ENCODE peak calls at places on chromosome 15, in five cellular contexts. One of them, this sample, is unnamed.

GRCh38 chr15:51087513-51087912 is 7.2 kb downstream of the TNFAIP8L3 start:
- DNase-seq in neuronal stem cell: no peak
- DNase-seq in H9: no peak
- DNase-seq in H1: no peak
- DNase-seq in trophoblast cell: no peak
- DNase-seq in this sample: no peak

GRCh38 chr15:67110958-67111864 is 45.8 kb downstream of the SMAD3 start:
- DNase-seq in neuronal stem cell: no peak
- DNase-seq in H9: no peak
- DNase-seq in H1: no peak
- DNase-seq in trophoblast cell: no peak
- DNase-seq in this sample: peak

GRCh38 chr15:91552555-91552954 is 301.0 kb upstream of the SLCO3A1 start:
- DNase-seq in neuronal stem cell: no peak
- DNase-seq in H9: no peak
- DNase-seq in H1: no peak
- DNase-seq in trophoblast cell: no peak
- DNase-seq in this sample: no peak

GRCh38 chr15:92886815-92887214 is 13.3 kb upstream of the CHD2 start:
- DNase-seq in neuronal stem cell: no peak
- DNase-seq in H9: no peak
- DNase-seq in H1: no peak
- DNase-seq in trophoblast cell: no peak
- DNase-seq in this sample: no peak

GRCh38 chr15:69755571-69756310 is 303.1 kb downstream of the RPLP1 start:
- DNase-seq in neuronal stem cell: no peak
- DNase-seq in H9: no peak
- DNase-seq in H1: no peak
- DNase-seq in trophoblast cell: no peak
- DNase-seq in this sample: peak

GRCh38 chr15:70111203-70112017 is 13.7 kb upstream of the TLE3 start:
- DNase-seq in neuronal stem cell: peak
- DNase-seq in H9: peak
- DNase-seq in H1: peak
- DNase-seq in trophoblast cell: peak
- DNase-seq in this sample: peak

GRCh38 chr15:67185051-67185450 is 69.4 kb downstream of the AAGAB start:
- DNase-seq in neuronal stem cell: no peak
- DNase-seq in H9: no peak
- DNase-seq in H1: no peak
- DNase-seq in trophoblast cell: no peak
- DNase-seq in this sample: no peak

GRCh38 chr15:57255751-57256150 is 120.6 kb upstream of the CGNL1 start:
- DNase-seq in neuronal stem cell: no peak
- DNase-seq in H9: no peak
- DNase-seq in H1: no peak
- DNase-seq in trophoblast cell: no peak
- DNase-seq in this sample: no peak

GRCh38 chr15:60096157-60096556 is 92.0 kb downstream of the FOXB1 start:
- DNase-seq in neuronal stem cell: no peak
- DNase-seq in H9: no peak
- DNase-seq in H1: no peak
- DNase-seq in trophoblast cell: peak
- DNase-seq in this sample: no peak

GRCh38 chr15:101118116-101118515 is 133.7 kb downstream of the CHSY1 start:
- DNase-seq in neuronal stem cell: no peak
- DNase-seq in H9: no peak
- DNase-seq in H1: no peak
- DNase-seq in trophoblast cell: no peak
- DNase-seq in this sample: no peak

GRCh38 chr15:101731746-101732145 is 7.5 kb upstream of the TARS3 start:
- DNase-seq in neuronal stem cell: no peak
- DNase-seq in H9: no peak
- DNase-seq in H1: no peak
- DNase-seq in trophoblast cell: no peak
- DNase-seq in this sample: no peak

GRCh38 chr15:92365079-92365478 is 28.6 kb upstream of the ST8SIA2 start:
- DNase-seq in neuronal stem cell: no peak
- DNase-seq in H9: no peak
- DNase-seq in H1: no peak
- DNase-seq in trophoblast cell: peak
- DNase-seq in this sample: no peak

GRCh38 chr15:68384451-68385239 is 47.3 kb downstream of the ITGA11 start:
- DNase-seq in neuronal stem cell: no peak
- DNase-seq in H9: peak
- DNase-seq in H1: no peak
- DNase-seq in trophoblast cell: no peak
- DNase-seq in this sample: peak

GRCh38 chr15:77083381-77084160 is 12.7 kb upstream of the TSPAN3 start:
- DNase-seq in neuronal stem cell: peak
- DNase-seq in H9: peak
- DNase-seq in H1: peak
- DNase-seq in trophoblast cell: peak
- DNase-seq in this sample: peak

GRCh38 chr15:31200735-31201151 is 99.2 kb upstream of the TRPM1 start:
- DNase-seq in neuronal stem cell: peak
- DNase-seq in H9: peak
- DNase-seq in H1: no peak
- DNase-seq in trophoblast cell: peak
- DNase-seq in this sample: peak

GRCh38 chr15:62895139-62895866 is 147.2 kb upstream of the TPM1 start:
- DNase-seq in neuronal stem cell: no peak
- DNase-seq in H9: no peak
- DNase-seq in H1: no peak
- DNase-seq in trophoblast cell: peak
- DNase-seq in this sample: peak

GRCh38 chr15:69224383-69224782 is 63.9 kb downstream of the GLCE start:
- DNase-seq in neuronal stem cell: no peak
- DNase-seq in H9: no peak
- DNase-seq in H1: no peak
- DNase-seq in trophoblast cell: no peak
- DNase-seq in this sample: no peak

GRCh38 chr15:100111103-100112060 is 230.4 kb downstream of the ADAMTS17 start:
- DNase-seq in neuronal stem cell: no peak
- DNase-seq in H9: no peak
- DNase-seq in H1: no peak
- DNase-seq in trophoblast cell: peak
- DNase-seq in this sample: peak

GRCh38 chr15:60219841-60220240 is 177.9 kb downstream of the ANXA2 start:
- DNase-seq in neuronal stem cell: no peak
- DNase-seq in H9: no peak
- DNase-seq in H1: no peak
- DNase-seq in trophoblast cell: peak
- DNase-seq in this sample: no peak

GRCh38 chr15:29081781-29082180 is 187.8 kb downstream of the NSMCE3 start:
- DNase-seq in neuronal stem cell: no peak
- DNase-seq in H9: no peak
- DNase-seq in H1: no peak
- DNase-seq in trophoblast cell: no peak
- DNase-seq in this sample: no peak

GRCh38 chr15:50244959-50245624 is 20.4 kb downstream of the HDC start:
- DNase-seq in neuronal stem cell: no peak
- DNase-seq in H9: no peak
- DNase-seq in H1: no peak
- DNase-seq in trophoblast cell: no peak
- DNase-seq in this sample: no peak

GRCh38 chr15:27784107-27784506 is 315.0 kb downstream of the OCA2 start:
- DNase-seq in neuronal stem cell: no peak
- DNase-seq in H9: no peak
- DNase-seq in H1: no peak
- DNase-seq in trophoblast cell: no peak
- DNase-seq in this sample: no peak

GRCh38 chr15:96321422-96322391 is 8.8 kb upstream of the NR2F2 start:
- DNase-seq in neuronal stem cell: peak
- DNase-seq in H9: peak
- DNase-seq in H1: no peak
- DNase-seq in trophoblast cell: no peak
- DNase-seq in this sample: peak

GRCh38 chr15:64017082-64017588 is 29.1 kb downstream of the DAPK2 start:
- DNase-seq in neuronal stem cell: no peak
- DNase-seq in H9: no peak
- DNase-seq in H1: no peak
- DNase-seq in trophoblast cell: peak
- DNase-seq in this sample: no peak

GRCh38 chr15:76398301-76398700 is 61.7 kb downstream of the ISL2 start:
- DNase-seq in neuronal stem cell: no peak
- DNase-seq in H9: no peak
- DNase-seq in H1: no peak
- DNase-seq in trophoblast cell: no peak
- DNase-seq in this sample: no peak

GRCh38 chr15:77966540-77967290 is 110.8 kb downstream of the TBC1D2B start:
- DNase-seq in neuronal stem cell: no peak
- DNase-seq in H9: no peak
- DNase-seq in H1: no peak
- DNase-seq in trophoblast cell: peak
- DNase-seq in this sample: peak

GRCh38 chr15:66484539-66485112 is 12.9 kb downstream of the SNAPC5 start:
- DNase-seq in neuronal stem cell: no peak
- DNase-seq in H9: no peak
- DNase-seq in H1: no peak
- DNase-seq in trophoblast cell: no peak
- DNase-seq in this sample: no peak

GRCh38 chr15:25613113-25613512 is 174.3 kb upstream of the UBE3A start:
- DNase-seq in neuronal stem cell: no peak
- DNase-seq in H9: no peak
- DNase-seq in H1: no peak
- DNase-seq in trophoblast cell: no peak
- DNase-seq in this sample: no peak

GRCh38 chr15:92819312-92820232 is 80.6 kb upstream of the CHD2 start:
- DNase-seq in neuronal stem cell: no peak
- DNase-seq in H9: no peak
- DNase-seq in H1: no peak
- DNase-seq in trophoblast cell: peak
- DNase-seq in this sample: peak

GRCh38 chr15:65374831-65375401 is 2.9 kb downstream of the IGDCC3 start:
- DNase-seq in neuronal stem cell: no peak
- DNase-seq in H9: peak
- DNase-seq in H1: no peak
- DNase-seq in trophoblast cell: no peak
- DNase-seq in this sample: no peak

GRCh38 chr15:66750609-66751008 is 48.6 kb downstream of the SMAD6 start:
- DNase-seq in neuronal stem cell: no peak
- DNase-seq in H9: no peak
- DNase-seq in H1: no peak
- DNase-seq in trophoblast cell: no peak
- DNase-seq in this sample: no peak

GRCh38 chr15:28996953-28997352 is 111.2 kb downstream of the APBA2 start:
- DNase-seq in neuronal stem cell: no peak
- DNase-seq in H9: no peak
- DNase-seq in H1: no peak
- DNase-seq in trophoblast cell: no peak
- DNase-seq in this sample: no peak

GRCh38 chr15:42727740-42728355 is 9.1 kb downstream of the CDAN1 start:
- DNase-seq in neuronal stem cell: no peak
- DNase-seq in H9: no peak
- DNase-seq in H1: no peak
- DNase-seq in trophoblast cell: no peak
- DNase-seq in this sample: no peak

GRCh38 chr15:56038015-56038414 is 44.6 kb upstream of the NEDD4 start:
- DNase-seq in neuronal stem cell: no peak
- DNase-seq in H9: no peak
- DNase-seq in H1: no peak
- DNase-seq in trophoblast cell: no peak
- DNase-seq in this sample: peak

GRCh38 chr15:83898295-83898694 is 244.4 kb downstream of the ADAMTSL3 start:
- DNase-seq in neuronal stem cell: no peak
- DNase-seq in H9: no peak
- DNase-seq in H1: no peak
- DNase-seq in trophoblast cell: no peak
- DNase-seq in this sample: no peak

GRCh38 chr15:78768531-78769408 is 42.5 kb downstream of the ADAMTS7 start:
- DNase-seq in neuronal stem cell: no peak
- DNase-seq in H9: no peak
- DNase-seq in H1: no peak
- DNase-seq in trophoblast cell: no peak
- DNase-seq in this sample: no peak

GRCh38 chr15:65921780-65922179 is 52.5 kb downstream of the RAB11A start:
- DNase-seq in neuronal stem cell: no peak
- DNase-seq in H9: no peak
- DNase-seq in H1: no peak
- DNase-seq in trophoblast cell: no peak
- DNase-seq in this sample: no peak

DNA sequence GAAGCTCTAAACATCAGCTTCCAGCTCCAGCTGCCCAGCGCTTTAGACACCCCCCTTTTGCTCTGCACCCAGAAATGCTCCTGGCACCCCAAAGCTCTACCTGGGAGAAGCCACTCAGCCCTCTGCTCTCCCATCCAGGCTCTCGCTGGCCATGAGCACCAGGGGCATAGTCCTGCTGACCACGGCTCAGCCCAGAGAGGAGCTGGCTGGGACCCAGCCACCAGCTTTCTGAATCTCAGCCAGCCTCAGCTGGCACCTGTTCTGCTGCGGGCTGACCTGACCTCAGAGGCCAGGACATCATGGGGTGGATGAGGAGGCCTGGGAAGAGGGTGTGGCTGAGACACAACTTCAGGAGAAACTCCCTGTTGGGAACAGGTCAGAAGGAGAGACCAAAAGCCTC is 8.6 kb downstream of the NTRK3 start:
- DNase-seq in neuronal stem cell: no peak
- DNase-seq in H9: no peak
- DNase-seq in H1: no peak
- DNase-seq in trophoblast cell: no peak
- DNase-seq in this sample: no peak
- H3K4me2 ChIP-seq in neuronal stem cell: no peak
- H3K4me2 ChIP-seq in H9: no peak
- H3K4me2 ChIP-seq in H1: no peak
- H3K4me2 ChIP-seq in trophoblast cell: no peak
- H3K4me2 ChIP-seq in this sample: no peak

GRCh38 chr15:82852906-82853635 is 43.6 kb downstream of the WHAMM start:
- DNase-seq in neuronal stem cell: no peak
- DNase-seq in H9: peak
- DNase-seq in H1: no peak
- DNase-seq in trophoblast cell: no peak
- DNase-seq in this sample: no peak
- H2BK12ac ChIP-seq in neuronal stem cell: no peak
- H2BK12ac ChIP-seq in H9: no peak
- H2BK12ac ChIP-seq in H1: peak
- H2BK12ac ChIP-seq in trophoblast cell: no peak
- H2BK12ac ChIP-seq in this sample: no peak

DNA sequence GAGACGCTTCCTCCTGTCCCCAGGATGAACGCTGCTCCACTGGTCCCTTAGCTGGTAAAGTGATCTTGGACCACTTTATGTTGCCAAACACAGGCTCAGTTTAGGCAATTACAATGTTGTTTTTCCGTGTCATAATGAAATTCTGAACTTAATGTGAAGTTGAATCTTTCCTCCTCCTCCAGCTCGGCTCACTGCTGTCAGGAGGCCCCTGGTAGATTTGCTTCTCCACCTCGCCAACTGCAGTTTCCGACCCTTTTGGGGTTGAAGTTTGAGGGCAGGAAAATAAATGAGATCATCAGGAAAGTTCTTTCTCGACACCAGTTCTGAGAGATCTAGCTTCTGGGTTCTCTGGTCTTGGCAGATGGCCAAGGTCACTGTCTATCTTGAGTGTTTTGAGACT is 27.8 kb downstream of the CFAP161 start:
- DNase-seq in neuronal stem cell: no peak
- DNase-seq in H9: no peak
- DNase-seq in H1: no peak
- DNase-seq in trophoblast cell: no peak
- DNase-seq in this sample: no peak
- H4K8ac ChIP-seq in neuronal stem cell: no peak
- H4K8ac ChIP-seq in H9: no peak
- H4K8ac ChIP-seq in H1: no peak
- H4K8ac ChIP-seq in trophoblast cell: no peak
- H4K8ac ChIP-seq in this sample: no peak

GRCh38 chr15:98649996-98650870 is 1.9 kb downstream of the IGF1R start:
- DNase-seq in neuronal stem cell: no peak
- DNase-seq in H9: no peak
- DNase-seq in H1: no peak
- DNase-seq in trophoblast cell: peak
- DNase-seq in this sample: peak
- H3K4me2 ChIP-seq in neuronal stem cell: peak
- H3K4me2 ChIP-seq in H9: peak
- H3K4me2 ChIP-seq in H1: peak
- H3K4me2 ChIP-seq in trophoblast cell: peak
- H3K4me2 ChIP-seq in this sample: peak